ENCODE peak calls at places on chromosomes 1 and 21, in five cellular contexts. A, K, O, M and R are unnamed samples.

GRCh38 chr1:152884085-152884484 is 6.0 kb downstream of the SMCP start:
- DNase-seq in O (no peak), K (no peak), M (no peak), A (no peak), R (no peak)

GRCh38 chr1:47378147-47378546 is 37.9 kb upstream of the FOXE3 start:
- DNase-seq in O (no peak), M (no peak), K (no peak), A (no peak), R (no peak)

GRCh38 chr1:16960560-16961296 is 19.7 kb downstream of the MFAP2 start:
- DNase-seq in A (peak; percentile 80), K (peak; percentile 73), O (peak; percentile 82), M (peak; percentile 77), R (no peak)

GRCh38 chr1:101440484-101440883 is 203.7 kb downstream of the S1PR1 start:
- DNase-seq in A (no peak), O (no peak), K (no peak), M (no peak), R (no peak)

GRCh38 chr1:2279210-2279639 is 51.1 kb downstream of the SKI start:
- DNase-seq in O (no peak), A (no peak), K (no peak), M (no peak), R (no peak)

GRCh38 chr1:218742478-218743260 is 397.5 kb downstream of the TGFB2 start:
- DNase-seq in M (no peak), O (no peak), K (no peak), A (no peak), R (no peak)

GRCh38 chr1:94797286-94797685 is 22.9 kb upstream of the SLC44A3 start:
- DNase-seq in A (no peak), K (no peak), M (no peak), O (no peak), R (no peak)

GRCh38 chr1:31937300-31938183 is 626 bp downstream of the PTP4A2 start:
- DNase-seq in O (peak; percentile 76), A (peak; percentile 77), K (peak; percentile 76), M (peak; percentile 52), R (peak; percentile 83)

GRCh38 chr1:226657788-226658537 is 81.1 kb downstream of the ITPKB start:
- DNase-seq in M (peak; percentile 87), A (no peak), K (no peak), O (no peak), R (peak; percentile 89)

GRCh38 chr1:228990906-228991569 is 255.8 kb downstream of the RHOU start:
- DNase-seq in A (no peak), M (no peak), K (no peak), O (peak; percentile 77), R (peak; percentile 31)

GRCh38 chr1:158180741-158181576 is at the start of gene CD1D:
- DNase-seq in O (peak; percentile 88), M (no peak), A (no peak), K (no peak), R (no peak)

GRCh38 chr1:55051169-55051568 is 11.8 kb downstream of the PCSK9 start:
- DNase-seq in M (no peak), O (no peak), K (no peak), A (no peak), R (no peak)

GRCh38 chr1:151612506-151613274 is 840 bp downstream of the SNX27 start:
- DNase-seq in O (peak; percentile 64), A (peak; percentile 16), M (no peak), K (peak; percentile 14), R (no peak)

GRCh38 chr1:14944471-14944981 is 209.0 kb upstream of the TMEM51 start:
- DNase-seq in M (no peak), O (no peak), K (no peak), A (no peak), R (peak; percentile 89)

GRCh38 chr1:115183711-115184259 is 94.5 kb upstream of the TSPAN2 start:
- DNase-seq in O (no peak), M (no peak), K (no peak), A (no peak), R (no peak)

GRCh38 chr1:196970182-196970581 is 7.2 kb upstream of the CFHR5 start:
- DNase-seq in M (no peak), A (no peak), O (no peak), K (no peak), R (no peak)

GRCh38 chr1:247266053-247266452 is 10.2 kb downstream of the VN1R5 start:
- DNase-seq in M (no peak), O (no peak), A (no peak), K (no peak), R (no peak)

GRCh38 chr1:112465122-112465521 is 43.6 kb upstream of the WNT2B start:
- DNase-seq in M (no peak), A (no peak), K (no peak), O (no peak), R (peak; percentile 69)

GRCh38 chr1:232222614-232223013 is 407.3 kb downstream of the SIPA1L2 start:
- DNase-seq in A (no peak), M (no peak), K (no peak), O (no peak), R (no peak)

GRCh38 chr1:195122497-195122896 is 1485.7 kb downstream of the KCNT2 start:
- DNase-seq in O (no peak), K (no peak), A (no peak), M (no peak), R (no peak)

GRCh38 chr1:34547043-34547674 is 207.7 kb upstream of the GJB5 start:
- DNase-seq in M (peak; percentile 28), O (peak; percentile 25), K (no peak), A (no peak), R (no peak)

GRCh38 chr1:32873484-32873883 is 2.8 kb upstream of the FNDC5 start:
- DNase-seq in M (no peak), A (no peak), O (no peak), K (no peak), R (no peak)

GRCh38 chr1:114490235-114490634 is 20.8 kb downstream of the TRIM33 start:
- DNase-seq in O (no peak), M (no peak), K (no peak), A (no peak), R (no peak)

GRCh38 chr21:46553993-46554392 is 50.9 kb downstream of the S100B start:
- DNase-seq in A (no peak), M (no peak), O (no peak), K (no peak), R (no peak)